ENCODE peak calls at places on chromosomes 6 and 20, in nine cellular contexts. One of them, this sample, is unnamed.

GRCh38 chr20:16404171-16404570 is 169.1 kb downstream of the KIF16B start:
- DNase-seq in substantia nigra: no peak
- DNase-seq in NCI-H2081 treated with DMSO at 0.1 percent for 48 hours: no peak
- DNase-seq in nucleus accumbens: no peak
- DNase-seq in stimulated activated CD4-positive, alpha-beta T cell treated with anti-CD3 and anti-CD28 coated beads, Interleukin-15, amount 100 ng/mL, for 1 hour: no peak
- DNase-seq in EH: no peak
- DNase-seq in neural progenitor cell: no peak
- DNase-seq in heart left ventricle: no peak
- DNase-seq in stimulated activated CD8-positive, alpha-beta memory T cell treated with anti-CD3 and anti-CD28 coated beads, Interleukin-4, amount 100 ng/mL, for 24 hours: no peak
- DNase-seq in this sample: no peak

GRCh38 chr6:65182681-65183080 is 524.3 kb downstream of the EYS start:
- DNase-seq in substantia nigra: no peak
- DNase-seq in NCI-H2081 treated with DMSO at 0.1 percent for 48 hours: no peak
- DNase-seq in nucleus accumbens: no peak
- DNase-seq in stimulated activated CD4-positive, alpha-beta T cell treated with anti-CD3 and anti-CD28 coated beads, Interleukin-15, amount 100 ng/mL, for 1 hour: no peak
- DNase-seq in EH: no peak
- DNase-seq in neural progenitor cell: no peak
- DNase-seq in heart left ventricle: no peak
- DNase-seq in stimulated activated CD8-positive, alpha-beta memory T cell treated with anti-CD3 and anti-CD28 coated beads, Interleukin-4, amount 100 ng/mL, for 24 hours: no peak
- DNase-seq in this sample: no peak

GRCh38 chr6:34484899-34485298 is 19.0 kb downstream of the PACSIN1 start:
- DNase-seq in substantia nigra: no peak
- DNase-seq in NCI-H2081 treated with DMSO at 0.1 percent for 48 hours: no peak
- DNase-seq in nucleus accumbens: no peak
- DNase-seq in stimulated activated CD4-positive, alpha-beta T cell treated with anti-CD3 and anti-CD28 coated beads, Interleukin-15, amount 100 ng/mL, for 1 hour: peak
- DNase-seq in EH: no peak
- DNase-seq in neural progenitor cell: no peak
- DNase-seq in heart left ventricle: no peak
- DNase-seq in stimulated activated CD8-positive, alpha-beta memory T cell treated with anti-CD3 and anti-CD28 coated beads, Interleukin-4, amount 100 ng/mL, for 24 hours: peak
- DNase-seq in this sample: no peak

GRCh38 chr20:37223053-37223452 is 38.6 kb downstream of the GHRH start:
- DNase-seq in substantia nigra: no peak
- DNase-seq in NCI-H2081 treated with DMSO at 0.1 percent for 48 hours: no peak
- DNase-seq in nucleus accumbens: no peak
- DNase-seq in stimulated activated CD4-positive, alpha-beta T cell treated with anti-CD3 and anti-CD28 coated beads, Interleukin-15, amount 100 ng/mL, for 1 hour: no peak
- DNase-seq in EH: peak
- DNase-seq in neural progenitor cell: no peak
- DNase-seq in heart left ventricle: no peak
- DNase-seq in stimulated activated CD8-positive, alpha-beta memory T cell treated with anti-CD3 and anti-CD28 coated beads, Interleukin-4, amount 100 ng/mL, for 24 hours: no peak
- DNase-seq in this sample: no peak

GRCh38 chr6:43798688-43799444 is 28.9 kb downstream of the VEGFA start:
- DNase-seq in substantia nigra: no peak
- DNase-seq in NCI-H2081 treated with DMSO at 0.1 percent for 48 hours: no peak
- DNase-seq in nucleus accumbens: no peak
- DNase-seq in stimulated activated CD4-positive, alpha-beta T cell treated with anti-CD3 and anti-CD28 coated beads, Interleukin-15, amount 100 ng/mL, for 1 hour: no peak
- DNase-seq in EH: peak
- DNase-seq in neural progenitor cell: no peak
- DNase-seq in heart left ventricle: peak
- DNase-seq in stimulated activated CD8-positive, alpha-beta memory T cell treated with anti-CD3 and anti-CD28 coated beads, Interleukin-4, amount 100 ng/mL, for 24 hours: no peak
- DNase-seq in this sample: no peak

GRCh38 chr6:131062245-131063027 is 609 bp downstream of the EPB41L2 start:
- DNase-seq in substantia nigra: no peak
- DNase-seq in NCI-H2081 treated with DMSO at 0.1 percent for 48 hours: no peak
- DNase-seq in nucleus accumbens: peak
- DNase-seq in stimulated activated CD4-positive, alpha-beta T cell treated with anti-CD3 and anti-CD28 coated beads, Interleukin-15, amount 100 ng/mL, for 1 hour: peak
- DNase-seq in EH: no peak
- DNase-seq in neural progenitor cell: peak
- DNase-seq in heart left ventricle: no peak
- DNase-seq in stimulated activated CD8-positive, alpha-beta memory T cell treated with anti-CD3 and anti-CD28 coated beads, Interleukin-4, amount 100 ng/mL, for 24 hours: no peak
- DNase-seq in this sample: no peak

GRCh38 chr6:163416640-163417253 is 2.2 kb downstream of the QKI start:
- DNase-seq in substantia nigra: no peak
- DNase-seq in NCI-H2081 treated with DMSO at 0.1 percent for 48 hours: no peak
- DNase-seq in nucleus accumbens: no peak
- DNase-seq in stimulated activated CD4-positive, alpha-beta T cell treated with anti-CD3 and anti-CD28 coated beads, Interleukin-15, amount 100 ng/mL, for 1 hour: no peak
- DNase-seq in EH: peak
- DNase-seq in neural progenitor cell: peak
- DNase-seq in heart left ventricle: no peak
- DNase-seq in stimulated activated CD8-positive, alpha-beta memory T cell treated with anti-CD3 and anti-CD28 coated beads, Interleukin-4, amount 100 ng/mL, for 24 hours: no peak
- DNase-seq in this sample: no peak

GRCh38 chr6:44269921-44270525 is at the start of gene TMEM151B:
- DNase-seq in substantia nigra: no peak
- DNase-seq in NCI-H2081 treated with DMSO at 0.1 percent for 48 hours: no peak
- DNase-seq in nucleus accumbens: no peak
- DNase-seq in stimulated activated CD4-positive, alpha-beta T cell treated with anti-CD3 and anti-CD28 coated beads, Interleukin-15, amount 100 ng/mL, for 1 hour: no peak
- DNase-seq in EH: no peak
- DNase-seq in neural progenitor cell: peak
- DNase-seq in heart left ventricle: no peak
- DNase-seq in stimulated activated CD8-positive, alpha-beta memory T cell treated with anti-CD3 and anti-CD28 coated beads, Interleukin-4, amount 100 ng/mL, for 24 hours: no peak
- DNase-seq in this sample: no peak

GRCh38 chr6:147262943-147263342 is 58.7 kb downstream of the STXBP5 start:
- DNase-seq in substantia nigra: no peak
- DNase-seq in NCI-H2081 treated with DMSO at 0.1 percent for 48 hours: no peak
- DNase-seq in nucleus accumbens: no peak
- DNase-seq in stimulated activated CD4-positive, alpha-beta T cell treated with anti-CD3 and anti-CD28 coated beads, Interleukin-15, amount 100 ng/mL, for 1 hour: no peak
- DNase-seq in EH: no peak
- DNase-seq in neural progenitor cell: no peak
- DNase-seq in heart left ventricle: no peak
- DNase-seq in stimulated activated CD8-positive, alpha-beta memory T cell treated with anti-CD3 and anti-CD28 coated beads, Interleukin-4, amount 100 ng/mL, for 24 hours: no peak
- DNase-seq in this sample: no peak

GRCh38 chr6:150697515-150697914 is 97.8 kb downstream of the PLEKHG1 start:
- DNase-seq in substantia nigra: no peak
- DNase-seq in NCI-H2081 treated with DMSO at 0.1 percent for 48 hours: no peak
- DNase-seq in nucleus accumbens: no peak
- DNase-seq in stimulated activated CD4-positive, alpha-beta T cell treated with anti-CD3 and anti-CD28 coated beads, Interleukin-15, amount 100 ng/mL, for 1 hour: no peak
- DNase-seq in EH: no peak
- DNase-seq in neural progenitor cell: peak
- DNase-seq in heart left ventricle: no peak
- DNase-seq in stimulated activated CD8-positive, alpha-beta memory T cell treated with anti-CD3 and anti-CD28 coated beads, Interleukin-4, amount 100 ng/mL, for 24 hours: no peak
- DNase-seq in this sample: no peak

GRCh38 chr6:12343440-12344162 is 53.4 kb downstream of the EDN1 start:
- DNase-seq in substantia nigra: no peak
- DNase-seq in NCI-H2081 treated with DMSO at 0.1 percent for 48 hours: no peak
- DNase-seq in nucleus accumbens: no peak
- DNase-seq in stimulated activated CD4-positive, alpha-beta T cell treated with anti-CD3 and anti-CD28 coated beads, Interleukin-15, amount 100 ng/mL, for 1 hour: no peak
- DNase-seq in EH: peak
- DNase-seq in neural progenitor cell: no peak
- DNase-seq in heart left ventricle: no peak
- DNase-seq in stimulated activated CD8-positive, alpha-beta memory T cell treated with anti-CD3 and anti-CD28 coated beads, Interleukin-4, amount 100 ng/mL, for 24 hours: no peak
- DNase-seq in this sample: no peak

GRCh38 chr20:61929561-61929960 is 136.1 kb downstream of the TAF4 start:
- DNase-seq in substantia nigra: no peak
- DNase-seq in NCI-H2081 treated with DMSO at 0.1 percent for 48 hours: no peak
- DNase-seq in nucleus accumbens: no peak
- DNase-seq in stimulated activated CD4-positive, alpha-beta T cell treated with anti-CD3 and anti-CD28 coated beads, Interleukin-15, amount 100 ng/mL, for 1 hour: no peak
- DNase-seq in EH: no peak
- DNase-seq in neural progenitor cell: no peak
- DNase-seq in heart left ventricle: no peak
- DNase-seq in stimulated activated CD8-positive, alpha-beta memory T cell treated with anti-CD3 and anti-CD28 coated beads, Interleukin-4, amount 100 ng/mL, for 24 hours: no peak
- DNase-seq in this sample: no peak

This sample was measured in NCI-H1436 treated with DMSO at 0.1 percent for 48 hours.